ENCODE peak calls at places on chromosomes 11 and 22, in seven cellular contexts. C is activated CD4-positive, alpha-beta T cell treated with anti-CD3 and anti-CD28 coated beads for 36 hours; H is left cardiac atrium; D is T-cell; W is OCI-LY7; S is NCI-H1436; J is GOT3. R is an unnamed sample.

GRCh38 chr11:73972187-73972586 is 10.5 kb downstream of the UCP2 start:
- DNase-seq in J (no peak), W (peak), C (no peak), H (no peak), D (no peak), S (no peak), R (no peak)

GRCh38 chr11:20559523-20560300 is 39.7 kb upstream of the SLC6A5 start:
- DNase-seq in H (no peak), J (no peak), S (no peak), D (no peak), C (no peak), W (no peak), R (no peak)

GRCh38 chr22:28547132-28547842 is 132.4 kb downstream of the TTC28 start:
- DNase-seq in C (no peak), D (no peak), H (no peak), S (no peak), W (no peak), J (no peak), R (no peak)

GRCh38 chr11:62402226-62402625 is 16.6 kb upstream of the SCGB1A1 start:
- DNase-seq in C (peak), D (peak), W (no peak), S (no peak), J (no peak), H (peak), R (peak)

GRCh38 chr11:69303427-69303826 is 9.5 kb downstream of the MYEOV start:
- DNase-seq in W (no peak), D (no peak), S (no peak), J (no peak), H (no peak), C (no peak), R (no peak)

GRCh38 chr11:130846606-130847005 is 69.7 kb downstream of the SNX19 start:
- DNase-seq in J (no peak), S (no peak), W (no peak), C (no peak), D (no peak), H (no peak), R (no peak)

GRCh38 chr11:69510471-69511357 is 29.3 kb downstream of the LINC01488 start:
- DNase-seq in C (no peak), H (peak), J (no peak), S (no peak), W (no peak), D (no peak), R (no peak)

GRCh38 chr11:46827995-46828394 is 18.1 kb downstream of the CKAP5 start:
- DNase-seq in S (no peak), D (no peak), W (no peak), J (no peak), H (no peak), C (no peak), R (no peak)

GRCh38 chr11:44701276-44701675 is 25.5 kb upstream of the TSPAN18 start:
- DNase-seq in C (no peak), W (no peak), D (no peak), S (no peak), J (no peak), H (no peak), R (no peak)

GRCh38 chr11:127859941-127860354 is 727.4 kb downstream of the ETS1 start:
- DNase-seq in S (peak), H (no peak), J (no peak), C (no peak), D (no peak), W (no peak), R (no peak)

R was measured in stomach.